ENCODE peak calls at places on chromosome 10, in five cellular contexts. K, F, U, N and Q are unnamed samples.

GRCh38 chr10:100826983-100827818 is 81.8 kb downstream of the PAX2 start:
- DNase-seq in F (peak; percentile 68), U (peak; percentile 44), N (no peak), K (no peak), Q (peak; percentile 61)

GRCh38 chr10:90481326-90481923 is 376.4 kb downstream of the HTR7 start:
- DNase-seq in K (no peak), U (no peak), N (no peak), F (no peak), Q (no peak)

GRCh38 chr10:24723788-24724380 is at the start of gene ARHGAP21:
- DNase-seq in U (peak; percentile 39), N (peak; percentile 76), F (peak; percentile 75), K (no peak), Q (peak; percentile 63)

GRCh38 chr10:16996530-16996964 is 133.1 kb downstream of the CUBN start:
- DNase-seq in N (no peak), F (no peak), K (no peak), U (no peak), Q (no peak)

GRCh38 chr10:9209105-9209798 is 1154.8 kb downstream of the GATA3 start:
- DNase-seq in U (peak; percentile 79), F (peak; percentile 75), N (peak; percentile 41), K (peak; percentile 26), Q (peak; percentile 89)

GRCh38 chr10:73772280-73773151 is 9.3 kb upstream of the CHCHD1 start:
- DNase-seq in N (peak; percentile 84), F (peak; percentile 82), K (peak; percentile 48), U (peak; percentile 79), Q (peak; percentile 83)

GRCh38 chr10:43214071-43214955 is 52.6 kb downstream of the RASGEF1A start:
- DNase-seq in F (no peak), U (no peak), N (peak; percentile 4), K (no peak), Q (no peak)

GRCh38 chr10:19945275-19945674 is 129.0 kb downstream of the PLXDC2 start:
- DNase-seq in N (peak; percentile 64), F (no peak), K (no peak), U (no peak), Q (no peak)

GRCh38 chr10:2925631-2926030 is 141.7 kb upstream of the PFKP start:
- DNase-seq in K (no peak), N (peak; percentile 44), U (no peak), F (no peak), Q (no peak)

GRCh38 chr10:74917481-74918077 is 91.2 kb downstream of the KAT6B start:
- DNase-seq in U (no peak), N (no peak), K (no peak), F (no peak), Q (no peak)

GRCh38 chr10:1551636-1552338 is 185.5 kb downstream of the ADARB2 start:
- DNase-seq in U (no peak), K (no peak), N (no peak), F (peak; percentile 45), Q (no peak)

GRCh38 chr10:22624289-22624738 is 90.1 kb downstream of the PIP4K2A start:
- DNase-seq in N (no peak), U (no peak), F (no peak), K (peak; percentile 26), Q (peak; percentile 55)

GRCh38 chr10:63068246-63068645 is 64.9 kb upstream of the NRBF2 start:
- DNase-seq in U (no peak), N (no peak), K (no peak), F (no peak), Q (no peak)

GRCh38 chr10:88911121-88911520 is 31.1 kb downstream of the STAMBPL1 start:
- DNase-seq in U (no peak), K (no peak), F (no peak), N (no peak), Q (no peak)

GRCh38 chr10:118495499-118495898 is 99.9 kb downstream of the PRLHR start:
- DNase-seq in U (no peak), F (no peak), K (no peak), N (no peak), Q (no peak)
- H3K27ac ChIP-seq in U (no peak overlapping the region), F (no peak overlapping the region), K (no peak overlapping the region), N (no peak overlapping the region), Q (no peak overlapping the region)

GRCh38 chr10:12590682-12591642 is 241.6 kb downstream of the CAMK1D start:
- DNase-seq in N (no peak), U (no peak), K (no peak), F (no peak), Q (no peak)
- H3K27ac ChIP-seq in N (no peak overlapping the region), U (no peak overlapping the region), K (no peak overlapping the region), F (no peak overlapping the region), Q (no peak overlapping the region)

GRCh38 chr10:29131952-29132820 is 156.7 kb upstream of the LYZL1 start:
- DNase-seq in K (no peak), U (no peak), F (no peak), N (no peak), Q (no peak)

GRCh38 chr10:29132821-29133156 is 156.1 kb upstream of the LYZL1 start:
- DNase-seq in F (no peak), K (no peak), U (no peak), N (no peak), Q (no peak)

GRCh38 chr10:29140151-29140550 is 148.7 kb upstream of the LYZL1 start:
- DNase-seq in F (no peak), K (no peak), U (no peak), N (no peak), Q (no peak)

GRCh38 chr10:29135318-29135717 is 153.6 kb upstream of the LYZL1 start:
- DNase-seq in F (no peak), N (no peak), U (no peak), K (no peak), Q (no peak)

DNA sequence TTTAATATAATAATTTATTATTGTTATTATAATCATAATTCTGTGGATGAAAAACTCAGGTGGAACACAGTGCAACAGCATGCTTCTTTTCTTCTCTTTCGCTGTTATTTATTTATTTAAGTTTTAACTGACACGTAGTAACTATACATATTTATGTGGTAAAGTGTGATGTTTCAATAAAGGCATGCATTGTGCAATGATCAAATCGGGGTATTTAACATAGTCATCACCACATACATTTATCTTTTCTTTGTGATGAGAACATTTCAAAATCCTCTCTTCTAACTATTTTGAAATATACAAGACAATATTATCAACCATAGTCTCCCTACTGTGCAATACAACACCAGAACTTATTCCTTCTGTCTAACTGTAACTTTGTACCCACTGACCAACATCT is 152.5 kb upstream of the LYZL1 start:
- DNase-seq in K (no peak), U (no peak), F (no peak), N (no peak), Q (no peak)
- H3K27ac ChIP-seq in K (no peak overlapping the region), U (no peak overlapping the region), F (no peak overlapping the region), N (no peak overlapping the region), Q (no peak overlapping the region)

GRCh38 chr10:93403741-93404354 is 78.3 kb downstream of the MYOF start:
- DNase-seq in N (no peak), U (no peak), K (no peak), F (no peak), Q (no peak)

GRCh38 chr10:93406367-93407145 is 75.6 kb downstream of the MYOF start:
- DNase-seq in K (no peak), N (no peak), F (no peak), U (no peak), Q (no peak)

GRCh38 chr10:93398528-93398927 is 83.6 kb downstream of the MYOF start:
- DNase-seq in K (no peak), F (no peak), N (no peak), U (no peak), Q (no peak)

GRCh38 chr10:93402192-93402591 is 79.9 kb downstream of the MYOF start:
- DNase-seq in U (no peak), K (no peak), N (no peak), F (no peak), Q (no peak)

DNA sequence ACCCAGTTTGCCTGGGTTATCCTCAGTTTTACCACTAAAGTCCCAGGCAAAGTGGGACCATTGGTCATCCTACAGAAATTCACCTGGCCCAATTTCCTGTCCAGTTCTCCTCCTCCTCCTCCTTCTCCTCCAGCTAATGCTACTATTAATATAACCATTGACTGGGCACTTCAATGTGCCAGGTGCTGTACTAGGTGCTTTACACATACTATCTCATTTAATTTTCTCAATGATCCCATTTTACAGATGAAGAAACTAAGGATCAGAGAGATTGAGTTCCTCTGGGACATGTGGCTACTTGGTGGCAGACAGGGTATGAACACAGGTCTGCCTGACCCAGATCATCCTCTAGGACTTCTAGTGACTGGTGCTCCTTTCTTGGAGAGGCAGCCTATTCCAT is 79.0 kb downstream of the MYOF start:
- DNase-seq in N (no peak), K (no peak), F (no peak), U (no peak), Q (no peak)
- H3K27ac ChIP-seq in N (no peak overlapping the region), K (no peak overlapping the region), F (peak overlapping the region; percentile 88), U (no peak overlapping the region), Q (no peak overlapping the region)

GRCh38 chr10:11822809-11823121 is 391 bp upstream of the PROSER2 start:
- DNase-seq in F (no peak), K (no peak), U (no peak), N (no peak), Q (no peak)

GRCh38 chr10:11824376-11824775 is 1.2 kb downstream of the PROSER2 start:
- DNase-seq in F (no peak), K (no peak), U (no peak), N (no peak), Q (no peak)

GRCh38 chr10:11823989-11824346 is 812 bp downstream of the PROSER2 start:
- DNase-seq in N (no peak), K (no peak), F (no peak), U (no peak), Q (no peak)

GRCh38 chr10:11822031-11822756 is 962 bp upstream of the PROSER2 start:
- DNase-seq in F (no peak), N (no peak), K (no peak), U (no peak), Q (no peak)

GRCh38 chr10:11823122-11823988 is at the start of gene PROSER2:
- DNase-seq in F (peak; percentile 78), K (no peak), U (peak; percentile 62), N (peak; percentile 60), Q (peak; percentile 67)
- H3K27ac ChIP-seq in F (no peak within 1 kb of the TSS), K (no peak within 1 kb of the TSS), U (no peak within 1 kb of the TSS), N (peak within 1 kb of the TSS; percentile 30), Q (no peak within 1 kb of the TSS)

GRCh38 chr10:31125789-31126188 is 94.1 kb upstream of the ZNF438 start:
- DNase-seq in F (no peak), U (no peak), K (no peak), N (no peak), Q (no peak)

GRCh38 chr10:31132681-31133239 is 101.1 kb upstream of the ZNF438 start:
- DNase-seq in U (no peak), F (no peak), K (no peak), N (no peak), Q (peak; percentile 3)

GRCh38 chr10:31129880-31130405 is 98.3 kb upstream of the ZNF438 start:
- DNase-seq in K (no peak), N (no peak), F (no peak), U (no peak), Q (no peak)

GRCh38 chr10:31126593-31126992 is 94.9 kb upstream of the ZNF438 start:
- DNase-seq in N (no peak), F (no peak), K (no peak), U (no peak), Q (no peak)

GRCh38 chr10:31129261-31129660 is 97.6 kb upstream of the ZNF438 start:
- DNase-seq in K (peak; percentile 90), F (no peak), U (no peak), N (peak; percentile 40), Q (peak; percentile 36)
- H3K27ac ChIP-seq in K (peak overlapping the region; percentile 11), F (no peak overlapping the region), U (no peak overlapping the region), N (no peak overlapping the region), Q (no peak overlapping the region)